ENCODE peak calls at places on chromosomes 12 and 14, in four cellular contexts. Z is RPMI7951, X is smooth muscle cell of the brain vasculature, A is AG04449. M is an unnamed sample.
A peak's percentile ranks its signal among the peaks of the same experiment; 100 is the strongest.

GRCh38 chr14:73820631-73821030 is 31.0 kb upstream of the PTGR2 start:
- DNase-seq in Z (no peak), X (no peak), A (no peak), M (no peak)

GRCh38 chr12:121894633-121895032 is 6.0 kb downstream of the PSMD9 start:
- DNase-seq in Z (peak; percentile 23), X (no peak), A (no peak), M (no peak)

GRCh38 chr14:100955201-100955600 is 51.7 kb upstream of the RTL1 start:
- DNase-seq in Z (peak; percentile 4), X (no peak), A (no peak), M (no peak)

GRCh38 chr14:61467281-61467680 is 145.9 kb downstream of the PRKCH start:
- DNase-seq in Z (no peak), X (no peak), A (no peak), M (no peak)

GRCh38 chr12:88577537-88577936 is 2.7 kb downstream of the KITLG start:
- DNase-seq in Z (peak; percentile 25), X (no peak), A (no peak), M (no peak)

GRCh38 chr12:57215668-57216013 is 953 bp upstream of the NXPH4 start:
- DNase-seq in Z (no peak), X (no peak), A (no peak), M (no peak)

GRCh38 chr12:79850610-79851299 is 84.1 kb downstream of the PPP1R12A start:
- DNase-seq in Z (no peak), X (no peak), A (no peak), M (no peak)

GRCh38 chr12:123269395-123269892 is 2.2 kb downstream of the CDK2AP1 start:
- DNase-seq in Z (peak; percentile 80), X (no peak), A (no peak), M (no peak)

GRCh38 chr12:66467932-66468331 is 165.6 kb downstream of the HELB start:
- DNase-seq in Z (no peak), X (no peak), A (no peak), M (no peak)

GRCh38 chr12:59396519-59396918 is 199.3 kb upstream of the SLC16A7 start:
- DNase-seq in Z (no peak), X (no peak), A (no peak), M (no peak)

GRCh38 chr12:124921200-124922008 is 7.0 kb upstream of the UBC start:
- DNase-seq in Z (peak; percentile 95), X (no peak), A (no peak), M (no peak)

GRCh38 chr14:44945264-44945663 is 16.5 kb downstream of the KLHL28 start:
- DNase-seq in Z (no peak), X (no peak), A (peak; percentile 87), M (no peak)

GRCh38 chr14:102187044-102187443 is 47.3 kb downstream of the WDR20 start:
- DNase-seq in Z (peak; percentile 83), X (peak; percentile 46), A (peak; percentile 55), M (no peak)

GRCh38 chr14:66501592-66501991 is 6.4 kb upstream of the GPHN start:
- DNase-seq in Z (no peak), X (no peak), A (no peak), M (no peak)

GRCh38 chr12:113476093-113476986 is 4.7 kb upstream of the LHX5 start:
- DNase-seq in Z (no peak), X (no peak), A (no peak), M (no peak)

GRCh38 chr12:16949351-16949750 is 343.4 kb upstream of the LMO3 start:
- DNase-seq in Z (no peak), X (no peak), A (no peak), M (no peak)

GRCh38 chr14:22977684-22978486 is 4.5 kb downstream of the AJUBA start:
- DNase-seq in Z (peak; percentile 88), X (no peak), A (peak; percentile 57), M (no peak)

GRCh38 chr12:112844814-112845565 is 53.4 kb downstream of the RPH3A start:
- DNase-seq in Z (no peak), X (no peak), A (no peak), M (no peak)

GRCh38 chr12:112422531-112422930 is 3.8 kb downstream of the PTPN11 start:
- DNase-seq in Z (no peak), X (no peak), A (no peak), M (no peak)

GRCh38 chr12:49706351-49707126 is 666 bp downstream of the FMNL3 start:
- DNase-seq in Z (peak; percentile 54), X (no peak), A (no peak), M (no peak)

GRCh38 chr14:66974397-66975025 is 214.7 kb upstream of the GARIN2 start:
- DNase-seq in Z (peak; percentile 2), X (no peak), A (no peak), M (no peak)

GRCh38 chr12:124537525-124538193 is 29.8 kb downstream of the NCOR2 start:
- DNase-seq in Z (peak; percentile 58), X (no peak), A (no peak), M (no peak)

GRCh38 chr12:7833831-7834230 is 38.9 kb downstream of the SLC2A14 start:
- DNase-seq in Z (peak; percentile 4), X (no peak), A (no peak), M (no peak)

M was measured in SIG-M5.